ENCODE peak calls at places on chromosome 21, in four cellular contexts. W is right cardiac atrium, T is AG09309, E is left ventricle myocardium inferior. P is an unnamed sample.

GRCh38 chr21:41189147-41189538 is 21.2 kb downstream of the BACE2 start:
- DNase-seq in W (no peak), T (no peak), E (no peak), P (no peak)

GRCh38 chr21:42627527-42628289 is 25.7 kb upstream of the PDE9A start:
- DNase-seq in W (peak; percentile 86), T (no peak), E (peak; percentile 82), P (peak; percentile 42)

GRCh38 chr21:41678016-41678935 is 88.6 kb downstream of the RIPK4 start:
- DNase-seq in W (no peak), T (no peak), E (no peak), P (peak; percentile 81)

GRCh38 chr21:22892757-22893156 is 1894.5 kb downstream of the NCAM2 start:
- DNase-seq in W (no peak), T (no peak), E (no peak), P (no peak)

GRCh38 chr21:34965200-34966174 is 83.6 kb downstream of the RUNX1 start:
- DNase-seq in W (no peak), T (no peak), E (no peak), P (no peak)

GRCh38 chr21:35738342-35738961 is 321.9 kb downstream of the SETD4 start:
- DNase-seq in W (no peak), T (no peak), E (no peak), P (no peak)

GRCh38 chr21:42556960-42557359 is 43.3 kb downstream of the SLC37A1 start:
- DNase-seq in W (peak; percentile 37), T (no peak), E (no peak), P (peak; percentile 75)

GRCh38 chr21:42799516-42799915 is 79.8 kb downstream of the WDR4 start:
- DNase-seq in W (no peak), T (no peak), E (no peak), P (no peak)

DNA sequence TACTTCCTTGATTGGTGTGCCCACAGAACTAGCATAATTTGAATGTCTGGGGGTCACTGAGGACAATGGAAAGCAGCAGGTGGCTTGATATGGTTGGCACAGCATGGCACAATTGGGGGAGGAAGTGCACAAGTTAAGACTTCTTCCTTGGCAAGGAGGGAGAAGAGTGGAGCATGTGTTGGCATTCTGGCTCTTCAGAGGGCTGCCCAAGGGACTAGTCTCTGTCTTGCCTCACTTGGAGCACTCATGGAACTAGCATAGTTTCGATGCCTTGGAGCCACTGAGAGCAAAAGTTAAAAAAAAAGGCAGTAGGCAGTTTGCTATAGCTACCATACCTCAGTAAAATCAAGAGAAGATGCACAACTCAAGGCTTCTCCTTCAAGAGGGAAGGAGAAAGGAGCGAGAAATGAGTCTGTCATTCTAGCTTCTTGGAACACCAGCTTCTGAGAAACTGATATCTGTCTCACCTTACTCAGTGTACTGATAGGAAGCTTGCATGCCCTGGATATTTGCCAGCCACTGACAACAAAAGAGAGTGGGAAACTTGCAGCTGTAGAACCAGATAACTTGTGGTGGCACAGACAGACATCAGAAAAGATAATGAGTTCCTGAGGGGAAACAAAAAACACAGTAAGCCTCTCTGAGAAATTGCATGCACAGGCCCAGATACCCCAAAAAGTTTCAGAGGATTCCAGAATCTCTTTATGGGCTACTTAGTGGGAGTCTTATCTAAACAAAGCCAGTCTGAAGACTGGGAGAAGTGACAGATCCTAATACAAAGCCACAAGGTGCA is 207.5 kb upstream of the SAMSN1 start:
- DNase-seq in W (no peak), T (no peak), E (no peak), P (no peak)
- H3K4me3 ChIP-seq in W (no peak overlapping the region), T (no peak overlapping the region), E (no peak overlapping the region), P (no peak overlapping the region)

DNA sequence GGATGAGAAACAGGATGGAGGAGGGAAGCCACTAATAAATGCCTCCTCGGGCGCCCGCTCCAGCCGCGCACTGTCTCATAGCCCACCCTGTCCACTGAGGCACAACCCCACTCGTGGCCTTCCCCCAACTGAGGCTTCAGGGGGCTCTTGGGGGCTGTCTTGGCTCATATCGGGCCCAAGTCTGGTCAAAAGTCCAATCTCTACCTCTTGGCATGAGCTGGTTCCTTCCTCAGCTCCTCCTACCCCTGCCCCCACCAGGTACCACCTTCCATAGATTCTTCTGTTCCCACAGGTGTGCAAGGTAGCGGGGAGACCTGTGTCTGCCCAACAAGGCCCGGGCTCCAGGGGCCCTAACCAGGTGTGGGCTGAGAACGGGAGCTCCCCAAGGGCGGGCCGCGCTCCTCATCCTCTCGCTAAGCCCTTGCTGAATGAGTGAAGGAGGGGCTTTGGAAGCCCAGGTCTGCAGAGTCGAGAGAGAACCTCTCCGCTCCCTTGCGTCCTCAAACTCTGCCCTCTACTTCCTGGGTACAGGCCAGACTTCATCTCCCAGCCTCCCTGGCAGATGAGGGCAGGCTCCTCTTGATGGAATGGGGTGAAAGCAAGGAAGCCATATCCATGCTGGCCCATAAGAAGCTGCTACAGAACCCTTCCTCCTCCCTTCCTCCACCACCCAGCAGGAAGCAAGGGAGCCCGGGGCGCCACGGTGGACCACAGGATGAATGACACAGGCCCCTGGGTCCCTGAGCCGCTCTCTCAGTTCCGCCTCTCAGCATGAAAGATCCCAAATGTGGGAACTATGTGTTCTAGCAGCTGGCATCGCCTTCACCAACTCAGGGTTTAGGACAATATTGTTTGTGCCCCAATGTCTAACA is 74.7 kb downstream of the PSMG1 start:
- DNase-seq in W (no peak), T (no peak), E (no peak), P (no peak)
- H3K4me3 ChIP-seq in W (no peak overlapping the region), T (no peak overlapping the region), E (no peak overlapping the region), P (no peak overlapping the region)

GRCh38 chr21:38229260-38229877 is 27.4 kb upstream of the KCNJ15 start:
- DNase-seq in W (no peak), T (no peak), E (no peak), P (no peak)

GRCh38 chr21:38240121-38240520 is 16.7 kb upstream of the KCNJ15 start:
- DNase-seq in W (no peak), T (no peak), E (no peak), P (no peak)

GRCh38 chr21:38236232-38236631 is 20.6 kb upstream of the KCNJ15 start:
- DNase-seq in W (no peak), T (no peak), E (no peak), P (no peak)

GRCh38 chr21:38234395-38235142 is 22.2 kb upstream of the KCNJ15 start:
- DNase-seq in W (no peak), T (no peak), E (no peak), P (no peak)
- H3K4me3 ChIP-seq in W (no peak overlapping the region), T (no peak overlapping the region), E (no peak overlapping the region), P (no peak overlapping the region)

GRCh38 chr21:45018131-45019075 is 56.0 kb upstream of the ADARB1 start:
- DNase-seq in W (peak; percentile 75), T (no peak), E (peak; percentile 37), P (peak; percentile 76)
- H3K4me3 ChIP-seq in W (peak overlapping the region; percentile 58), T (peak overlapping the region; percentile 25), E (peak overlapping the region; percentile 67), P (no peak overlapping the region)

GRCh38 chr21:17512245-17513213 is at the start of gene CXADR:
- DNase-seq in W (peak; percentile 88), T (no peak), E (peak; percentile 74), P (peak; percentile 95)
- H3K4me3 ChIP-seq in W (peak within 1 kb of the TSS; percentile 93), T (peak within 1 kb of the TSS; percentile 7), E (peak within 1 kb of the TSS; percentile 81), P (peak within 1 kb of the TSS; percentile 75)

DNA sequence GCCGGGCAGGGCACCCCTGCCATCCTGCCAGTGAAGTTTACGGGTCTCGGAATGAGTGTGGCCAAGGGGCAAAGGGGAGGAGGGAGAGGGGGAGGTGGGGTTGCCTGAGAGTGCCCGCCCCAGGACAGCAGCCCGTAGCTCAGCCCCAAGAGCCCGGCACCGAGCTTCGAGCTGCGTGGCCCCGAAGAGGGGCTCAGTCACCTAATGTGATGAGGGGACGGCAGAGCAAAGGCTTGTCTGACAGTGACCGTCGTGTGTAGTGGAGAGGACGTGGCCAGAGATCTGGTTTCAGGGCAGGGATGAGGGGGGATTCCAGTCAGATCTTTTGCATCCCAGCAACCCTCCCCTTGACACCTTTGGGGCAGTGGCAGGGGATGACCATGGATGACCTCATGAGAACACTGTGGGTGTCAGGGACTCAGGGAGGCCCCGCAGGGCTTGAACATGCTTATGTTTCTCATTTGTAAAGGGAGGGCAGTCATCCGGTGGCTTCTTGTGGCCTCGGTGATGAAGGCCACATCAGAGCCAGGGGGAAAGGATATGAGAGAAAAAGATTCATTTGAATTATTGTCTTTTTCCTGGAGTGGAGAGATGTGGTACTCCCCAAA is 1.1 kb upstream of the TRPM2 start:
- DNase-seq in W (peak; percentile 14), T (no peak), E (no peak), P (peak; percentile 61)
- H3K4me3 ChIP-seq in W (no peak overlapping the region), T (no peak overlapping the region), E (no peak overlapping the region), P (no peak overlapping the region)

GRCh38 chr21:43890042-43890441 is 25.0 kb downstream of the AGPAT3 start:
- DNase-seq in W (no peak), T (no peak), E (no peak), P (no peak)

GRCh38 chr21:43892984-43893535 is 28.0 kb downstream of the AGPAT3 start:
- DNase-seq in W (no peak), T (no peak), E (no peak), P (no peak)

GRCh38 chr21:43894206-43894577 is 29.2 kb downstream of the AGPAT3 start:
- DNase-seq in W (no peak), T (no peak), E (no peak), P (no peak)

GRCh38 chr21:43893536-43894205 is 28.6 kb downstream of the AGPAT3 start:
- DNase-seq in W (no peak), T (no peak), E (no peak), P (no peak)

GRCh38 chr21:43892334-43892733 is 27.3 kb downstream of the AGPAT3 start:
- DNase-seq in W (no peak), T (no peak), E (no peak), P (no peak)
- H3K4me3 ChIP-seq in W (no peak overlapping the region), T (no peak overlapping the region), E (no peak overlapping the region), P (no peak overlapping the region)